ENCODE peak calls at places on chromosomes 4 and X, in five cellular contexts. Q is psoas muscle, D is left ventricle myocardium inferior, C is Peyer's patch, H is tibial artery. G is an unnamed sample. For H3K4me1, the result is how much of the 10 kb centered on the place peaks cover.

GRCh38 chrX:56802921-56803848 is 74.1 kb downstream of the NBDY start:
- DNase-seq in C (peak), H (no peak), Q (peak), D (peak), G (peak)

GRCh38 chrX:110281377-110281776 is 36.5 kb downstream of the AMMECR1 start:
- DNase-seq in D (no peak), H (no peak), C (no peak), Q (no peak), G (no peak)

GRCh38 chrX:150146271-150146888 is 208.1 kb upstream of the EOLA2 start:
- DNase-seq in Q (no peak), D (no peak), H (no peak), C (no peak), G (no peak)

GRCh38 chr4:105895609-105896460 is 564 bp downstream of the NPNT start:
- DNase-seq in H (peak), Q (peak), C (no peak), D (peak), G (no peak)

GRCh38 chr4:145278341-145279121 is 98.1 kb upstream of the OTUD4 start:
- DNase-seq in Q (no peak), D (no peak), C (no peak), H (no peak), G (no peak)

GRCh38 chr4:151960449-151961246 is 199.8 kb upstream of the GATB start:
- DNase-seq in Q (no peak), D (no peak), C (no peak), H (no peak), G (peak)

GRCh38 chr4:150447356-150447755 is 134.6 kb upstream of the MAB21L2 start:
- DNase-seq in C (no peak), Q (no peak), D (no peak), H (no peak), G (no peak)

GRCh38 chr4:7024336-7024890 is 18.8 kb upstream of the TADA2B start:
- DNase-seq in C (no peak), Q (no peak), H (no peak), D (no peak), G (no peak)

GRCh38 chrX:48972214-48973164 is 845 bp upstream of the KCND1 start:
- DNase-seq in Q (peak), C (peak), H (peak), D (no peak), G (peak)

GRCh38 chr4:38663021-38663800 is 788 bp upstream of the KLF3 start:
- DNase-seq in H (no peak), C (no peak), D (no peak), Q (no peak), G (no peak)

GRCh38 chrX:18973527-18974192 is 10.3 kb downstream of the PHKA2 start:
- DNase-seq in C (no peak), Q (no peak), H (no peak), D (no peak), G (no peak)

GRCh38 chr4:51885371-51885770 is 42.4 kb downstream of the DCUN1D4 start:
- DNase-seq in C (no peak), D (no peak), H (no peak), Q (no peak), G (no peak)

GRCh38 chr4:56330691-56331090 is 56.6 kb downstream of the AASDH start:
- DNase-seq in Q (no peak), D (no peak), H (no peak), C (no peak), G (no peak)

DNA sequence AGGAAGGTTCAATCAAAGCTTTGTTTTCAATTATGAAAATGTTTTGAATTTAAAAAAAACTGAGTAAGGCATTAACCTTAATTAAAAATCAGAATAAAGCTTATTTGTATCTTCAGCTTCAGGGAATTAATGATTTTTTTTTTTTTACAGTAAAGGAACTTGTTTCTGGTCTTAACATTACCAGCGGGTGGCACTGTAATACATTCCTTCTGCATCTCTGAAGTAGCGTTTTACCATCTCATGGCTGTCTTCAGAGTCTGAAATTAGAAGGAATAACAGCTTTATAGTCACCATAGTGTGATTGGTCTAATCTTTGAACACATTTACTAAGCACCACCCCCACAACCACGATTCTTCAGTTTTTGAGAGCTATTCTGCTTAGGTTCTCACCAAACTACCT is 102.6 kb downstream of the IL1RAPL2 start:
- DNase-seq in C (no peak), Q (no peak), H (no peak), D (no peak), G (peak)
- TF ChIP-seq CTCF in C (peak), Q (no peak), H (peak), D (peak), G (no peak)

DNA sequence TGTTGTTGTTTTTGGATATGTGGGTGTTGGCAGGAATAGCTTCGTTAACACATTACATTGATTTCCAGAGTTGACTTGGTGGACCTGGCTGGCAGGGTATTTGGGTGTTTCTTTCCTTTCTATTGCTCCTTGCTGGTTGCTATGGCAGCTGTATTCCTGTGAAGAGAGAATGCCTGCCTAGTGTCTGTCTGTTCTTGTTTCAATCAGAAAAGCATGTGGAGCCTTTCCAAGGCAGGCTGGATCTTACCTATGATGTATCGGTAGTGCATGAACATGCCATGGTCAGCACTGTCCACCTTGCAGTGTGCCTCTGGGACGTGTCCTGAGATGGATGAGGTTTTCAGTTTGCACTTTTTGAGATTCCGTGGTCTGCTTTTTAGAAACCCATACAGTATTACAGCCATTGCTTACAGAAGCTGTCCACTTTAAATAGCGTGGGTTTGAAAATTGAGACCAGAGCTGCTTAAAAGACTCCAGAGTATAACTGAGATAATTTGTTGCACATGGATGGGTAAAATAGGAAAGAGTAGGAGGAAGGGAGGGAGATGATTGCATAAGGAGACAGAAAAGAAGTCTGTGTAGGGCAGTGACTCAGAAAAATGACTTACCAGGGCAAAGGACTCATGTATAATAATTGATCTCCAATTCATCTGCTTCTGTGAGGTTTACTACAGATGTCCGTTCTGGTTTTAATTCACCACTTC is 20.0 kb upstream of the AADAT start:
- DNase-seq in D (no peak), H (no peak), C (no peak), Q (no peak), G (no peak)
- H3K4me1 ChIP-seq in D (under half), H (under half), C (under half), Q (under half), G (under half)

GRCh38 chr4:102526532-102526931 is 25.4 kb downstream of the NFKB1 start:
- DNase-seq in C (no peak), H (no peak), D (no peak), Q (no peak), G (no peak)

GRCh38 chr4:102524691-102525090 is 23.5 kb downstream of the NFKB1 start:
- DNase-seq in D (no peak), C (no peak), H (no peak), Q (no peak), G (no peak)

GRCh38 chr4:102527695-102528094 is 26.5 kb downstream of the NFKB1 start:
- DNase-seq in H (no peak), D (no peak), Q (no peak), C (no peak), G (no peak)

GRCh38 chr4:102525099-102525498 is 23.9 kb downstream of the NFKB1 start:
- DNase-seq in H (no peak), Q (no peak), C (no peak), D (no peak), G (no peak)

GRCh38 chr4:102525556-102525955 is 24.4 kb downstream of the NFKB1 start:
- DNase-seq in H (no peak), C (no peak), D (no peak), Q (no peak), G (no peak)
- H3K27ac ChIP-seq in H (no peak), C (no peak), D (no peak), Q (no peak), G (no peak)

DNA sequence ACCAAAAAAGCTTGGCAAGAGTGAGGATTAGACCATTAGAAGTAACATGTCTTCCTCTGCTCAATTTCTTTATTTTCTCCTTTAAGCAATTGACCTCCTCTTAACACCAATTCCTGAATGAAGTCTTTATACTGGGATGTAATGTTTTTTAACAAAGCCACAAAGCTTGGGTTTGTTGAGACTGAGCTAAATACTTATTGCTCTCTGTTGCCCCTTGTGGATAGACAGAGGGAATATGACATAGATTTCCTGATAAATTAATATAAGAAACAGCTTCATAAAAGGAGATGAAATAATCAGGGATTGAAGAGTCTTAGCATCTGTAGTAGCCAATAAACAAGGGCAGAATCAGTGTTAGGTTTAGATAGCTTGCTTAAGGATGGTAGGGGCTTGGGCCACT is 57.6 kb downstream of the CCDC160 start:
- DNase-seq in C (no peak), D (no peak), H (no peak), Q (no peak), G (no peak)
- TF ChIP-seq CTCF in C (no peak), D (no peak), H (no peak), Q (no peak), G (no peak)

GRCh38 chr4:53010320-53010719 is 148.2 kb downstream of the RASL11B start:
- DNase-seq in C (no peak), H (no peak), D (peak), Q (peak), G (no peak)
- H3K4me1 ChIP-seq in C (under half), H (under half), D (half or more), Q (under half), G (under half)

DNA sequence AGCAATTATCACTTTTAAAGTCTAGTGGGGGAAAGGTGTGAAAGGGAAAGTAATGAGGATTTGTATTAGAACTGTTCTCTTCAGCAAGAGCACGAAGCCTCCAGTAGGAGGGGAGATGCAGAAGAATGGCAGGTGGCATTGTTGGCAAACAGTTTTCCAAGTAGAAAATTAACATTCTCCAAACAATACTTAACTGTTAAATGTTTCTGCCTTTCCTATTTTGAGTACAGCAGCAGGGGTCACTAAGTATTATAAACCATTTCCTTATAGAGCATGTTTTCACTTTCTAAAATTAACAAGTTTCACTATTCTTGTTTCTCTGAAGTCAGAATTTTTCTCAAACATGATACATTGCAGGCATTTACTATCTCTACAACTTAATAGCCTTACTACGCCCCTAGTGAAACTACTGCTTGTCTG is 58.7 kb downstream of the LEF1 start:
- DNase-seq in C (no peak), H (no peak), D (no peak), Q (no peak), G (no peak)
- H3K27ac ChIP-seq in C (no peak), H (no peak), D (no peak), Q (no peak), G (no peak)

GRCh38 chrX:100615015-100615414 is 21.6 kb downstream of the TSPAN6 start:
- DNase-seq in H (no peak), Q (no peak), C (no peak), D (no peak), G (peak)
- TF ChIP-seq CTCF in H (no peak), Q (peak), C (peak), D (peak), G (peak)

GRCh38 chr4:139919513-139919912 is 234.5 kb downstream of the MAML3 start:
- DNase-seq in H (no peak), D (peak), Q (no peak), C (no peak), G (no peak)

GRCh38 chr4:139918591-139918990 is 235.4 kb downstream of the MAML3 start:
- DNase-seq in D (no peak), C (no peak), H (no peak), Q (no peak), G (no peak)

GRCh38 chr4:139921551-139922184 is 232.3 kb downstream of the MAML3 start:
- DNase-seq in Q (no peak), D (no peak), H (no peak), C (no peak), G (no peak)

GRCh38 chr4:139918994-139919393 is 235.0 kb downstream of the MAML3 start:
- DNase-seq in D (no peak), H (no peak), Q (no peak), C (no peak), G (no peak)

GRCh38 chr4:139920552-139920951 is 233.4 kb downstream of the MAML3 start:
- DNase-seq in Q (no peak), C (no peak), H (no peak), D (peak), G (peak)
- H3K4me1 ChIP-seq in Q (under half), C (under half), H (under half), D (half or more), G (half or more)

DNA sequence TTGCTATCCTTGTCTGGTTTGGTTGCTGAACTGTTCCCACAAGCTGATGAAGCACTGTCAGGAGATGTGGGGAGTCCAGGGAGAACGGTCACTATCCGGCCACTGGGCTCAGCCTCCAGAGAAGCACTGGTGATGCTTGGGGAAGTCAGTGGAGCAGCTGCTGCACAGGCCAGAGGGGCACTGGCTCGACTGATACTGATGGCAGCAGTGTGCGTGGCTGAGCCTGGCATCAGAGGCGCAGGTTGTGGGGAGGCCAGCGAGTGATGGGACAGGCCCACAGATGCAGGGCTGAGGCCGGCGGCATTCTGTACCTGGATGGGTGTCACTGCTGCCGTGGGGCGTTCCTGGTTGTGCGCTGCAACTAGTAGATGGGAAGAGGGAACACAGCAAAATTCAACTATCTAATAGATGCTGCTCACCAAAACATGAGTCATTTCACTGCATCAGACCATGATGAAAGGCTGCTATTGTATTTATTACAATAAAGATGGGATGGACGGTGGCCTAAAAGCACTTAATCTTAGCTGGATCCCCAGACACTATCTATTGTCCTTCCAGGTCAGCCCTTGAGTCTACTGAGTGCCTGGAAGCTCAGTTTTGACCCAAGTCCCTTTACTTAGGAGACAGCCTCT is 106.3 kb upstream of the CBR4 start:
- DNase-seq in Q (no peak), C (no peak), H (no peak), D (no peak), G (no peak)
- H3K27ac ChIP-seq in Q (no peak), C (no peak), H (no peak), D (no peak), G (no peak)

G was measured in heart right ventricle.